ENCODE peak calls at places on chromosomes 6 and 20, in nine cellular contexts. T is IMR-90; A is activated CD8-positive, alpha-beta T cell treated with anti-CD3 and anti-CD28 coated beads for 36 hours; Z is nephron progenitor cell; G is brain microvascular endothelial cell; O is H9; U is K562; V is transverse colon; F is GM20000. S is an unnamed sample.

GRCh38 chr6:41801380-41801779 is 13.9 kb downstream of the TOMM6 start:
- DNase-seq in T (peak), A (no peak), Z (no peak), G (peak), O (no peak), U (no peak), V (no peak), F (no peak), S (peak)

GRCh38 chr20:52937701-52938100 is 34.5 kb upstream of the TSHZ2 start:
- DNase-seq in T (no peak), A (no peak), Z (no peak), G (no peak), O (peak), U (no peak), V (no peak), F (no peak), S (no peak)

GRCh38 chr6:88730602-88731001 is 232.8 kb downstream of the RNGTT start:
- DNase-seq in T (peak), A (no peak), Z (no peak), G (peak), O (peak), U (no peak), V (no peak), F (no peak), S (no peak)

GRCh38 chr6:36273067-36273466 is 3.2 kb downstream of the PNPLA1 start:
- DNase-seq in T (no peak), A (no peak), Z (no peak), G (no peak), O (no peak), U (no peak), V (no peak), F (no peak), S (no peak)

GRCh38 chr6:43627008-43627825 is 1.8 kb downstream of the GTPBP2 start:
- DNase-seq in T (peak), A (peak), Z (no peak), G (peak), O (no peak), U (peak), V (peak), F (no peak), S (peak)

GRCh38 chr20:17916365-17916996 is 52.1 kb downstream of the SNX5 start:
- DNase-seq in T (no peak), A (no peak), Z (no peak), G (no peak), O (no peak), U (no peak), V (no peak), F (no peak), S (no peak)

GRCh38 chr6:108839068-108839467 is 9.2 kb upstream of the ARMC2 start:
- DNase-seq in T (no peak), A (no peak), Z (peak), G (no peak), O (peak), U (no peak), V (no peak), F (no peak), S (no peak)

GRCh38 chr20:3889489-3890409 is 562 bp downstream of the PANK2 start:
- DNase-seq in T (no peak), A (peak), Z (peak), G (no peak), O (no peak), U (peak), V (peak), F (peak), S (peak)

GRCh38 chr6:105428342-105428957 is 25.6 kb upstream of the PREP start:
- DNase-seq in T (peak), A (no peak), Z (no peak), G (peak), O (no peak), U (no peak), V (no peak), F (no peak), S (peak)

GRCh38 chr6:96450082-96450759 is 71.4 kb upstream of the UFL1 start:
- DNase-seq in T (no peak), A (no peak), Z (no peak), G (no peak), O (no peak), U (no peak), V (peak), F (no peak), S (peak)

GRCh38 chr6:12103158-12103557 is 91.0 kb downstream of the HIVEP1 start:
- DNase-seq in T (no peak), A (no peak), Z (no peak), G (no peak), O (no peak), U (peak), V (no peak), F (no peak), S (no peak)

GRCh38 chr20:13739726-13740649 is 44.7 kb downstream of the ESF1 start:
- DNase-seq in T (no peak), A (no peak), Z (no peak), G (no peak), O (no peak), U (no peak), V (no peak), F (no peak), S (no peak)

GRCh38 chr6:72643214-72643613 is 21.4 kb downstream of the KCNQ5 start:
- DNase-seq in T (no peak), A (no peak), Z (no peak), G (no peak), O (no peak), U (no peak), V (no peak), F (no peak), S (no peak)

GRCh38 chr6:143195349-143195845 is 134.7 kb downstream of the AIG1 start:
- DNase-seq in T (no peak), A (no peak), Z (no peak), G (no peak), O (no peak), U (no peak), V (no peak), F (no peak), S (no peak)

GRCh38 chr6:27772261-27773001 is 139.8 kb downstream of the OR2B2 start:
- DNase-seq in T (peak), A (peak), Z (peak), G (peak), O (peak), U (peak), V (peak), F (peak), S (peak)

GRCh38 chr20:3238616-3239025 is 369 bp downstream of the SLC4A11 start:
- DNase-seq in T (no peak), A (peak), Z (peak), G (no peak), O (peak), U (peak), V (peak), F (peak), S (peak)

GRCh38 chr6:2756687-2757224 is 6.0 kb upstream of the MYLK4 start:
- DNase-seq in T (peak), A (no peak), Z (no peak), G (no peak), O (no peak), U (no peak), V (no peak), F (no peak), S (no peak)

GRCh38 chr6:27178860-27179259 is 68.6 kb upstream of the PRSS16 start:
- DNase-seq in T (no peak), A (no peak), Z (peak), G (no peak), O (peak), U (no peak), V (no peak), F (no peak), S (no peak)

GRCh38 chr6:29696147-29697129 is 15.5 kb upstream of the ZFP57 start:
- DNase-seq in T (no peak), A (peak), Z (peak), G (peak), O (peak), U (no peak), V (no peak), F (peak), S (peak)

GRCh38 chr6:112253842-112254816 is at the start of gene LAMA4:
- DNase-seq in T (peak), A (peak), Z (peak), G (peak), O (peak), U (no peak), V (peak), F (no peak), S (peak)

GRCh38 chr6:111788779-111789276 is 84.4 kb downstream of the FYN start:
- DNase-seq in T (no peak), A (no peak), Z (no peak), G (no peak), O (no peak), U (peak), V (no peak), F (no peak), S (no peak)

GRCh38 chr20:5191829-5192569 is 65.2 kb downstream of the CDS2 start:
- DNase-seq in T (peak), A (peak), Z (peak), G (peak), O (peak), U (peak), V (peak), F (peak), S (peak)

GRCh38 chr6:44042261-44043035 is 84.8 kb downstream of the MRPL14 start:
- DNase-seq in T (no peak), A (no peak), Z (no peak), G (no peak), O (no peak), U (peak), V (no peak), F (no peak), S (no peak)

GRCh38 chr6:108193835-108194234 is 28.0 kb downstream of the NR2E1 start:
- DNase-seq in T (no peak), A (no peak), Z (no peak), G (no peak), O (no peak), U (no peak), V (no peak), F (no peak), S (no peak)

GRCh38 chr6:132133734-132134490 is 182.7 kb upstream of the CCN2 start:
- DNase-seq in T (peak), A (no peak), Z (no peak), G (peak), O (no peak), U (no peak), V (peak), F (no peak), S (no peak)

GRCh38 chr20:33672426-33673114 is 1.7 kb downstream of the NECAB3 start:
- DNase-seq in T (no peak), A (no peak), Z (no peak), G (no peak), O (no peak), U (peak), V (no peak), F (no peak), S (no peak)

GRCh38 chr6:132712366-132712765 is 1.5 kb downstream of the VNN1 start:
- DNase-seq in T (peak), A (no peak), Z (no peak), G (peak), O (no peak), U (no peak), V (no peak), F (no peak), S (peak)

GRCh38 chr6:154721460-154721859 is 11.8 kb upstream of the SCAF8 start:
- DNase-seq in T (peak), A (peak), Z (no peak), G (peak), O (no peak), U (no peak), V (no peak), F (no peak), S (peak)

GRCh38 chr20:52291109-52291508 is 99.5 kb upstream of the ZFP64 start:
- DNase-seq in T (no peak), A (no peak), Z (no peak), G (no peak), O (no peak), U (no peak), V (no peak), F (no peak), S (no peak)

GRCh38 chr20:52425253-52425652 is 233.7 kb upstream of the ZFP64 start:
- DNase-seq in T (peak), A (no peak), Z (no peak), G (no peak), O (no peak), U (no peak), V (no peak), F (no peak), S (no peak)

GRCh38 chr6:79756496-79756895 is 125.4 kb downstream of the SH3BGRL2 start:
- DNase-seq in T (no peak), A (no peak), Z (no peak), G (no peak), O (no peak), U (no peak), V (no peak), F (no peak), S (no peak)

GRCh38 chr6:79750806-79751205 is 119.7 kb downstream of the SH3BGRL2 start:
- DNase-seq in T (no peak), A (no peak), Z (no peak), G (peak), O (no peak), U (no peak), V (no peak), F (no peak), S (no peak)

DNA sequence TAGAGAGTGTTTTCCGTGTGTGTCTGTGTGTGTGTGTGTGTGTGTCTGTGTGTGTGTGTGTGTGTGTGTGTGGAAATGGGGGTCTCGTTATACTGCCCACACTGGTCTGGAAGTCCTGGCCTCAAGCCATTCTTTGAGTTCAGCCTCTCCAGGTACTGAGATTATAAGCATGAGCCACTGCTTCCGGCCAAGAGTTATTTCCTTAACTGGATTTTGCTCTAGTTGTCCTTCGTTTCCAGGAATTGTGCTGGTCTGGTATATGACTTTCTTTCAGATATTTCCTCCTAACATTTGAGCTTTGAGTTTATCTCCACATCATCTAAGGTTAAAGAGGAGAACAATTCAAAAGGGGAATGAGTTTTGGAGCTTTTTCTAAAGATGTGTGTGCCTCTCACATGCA is 124.8 kb downstream of the SH3BGRL2 start:
- DNase-seq in T (no peak), A (no peak), Z (no peak), G (no peak), O (no peak), U (no peak), V (no peak), F (no peak), S (no peak)
- TF ChIP-seq CTCF in T (no peak), A (no peak), Z (no peak), G (no peak), O (no peak), U (no peak), V (no peak), F (no peak), S (no peak)

DNA sequence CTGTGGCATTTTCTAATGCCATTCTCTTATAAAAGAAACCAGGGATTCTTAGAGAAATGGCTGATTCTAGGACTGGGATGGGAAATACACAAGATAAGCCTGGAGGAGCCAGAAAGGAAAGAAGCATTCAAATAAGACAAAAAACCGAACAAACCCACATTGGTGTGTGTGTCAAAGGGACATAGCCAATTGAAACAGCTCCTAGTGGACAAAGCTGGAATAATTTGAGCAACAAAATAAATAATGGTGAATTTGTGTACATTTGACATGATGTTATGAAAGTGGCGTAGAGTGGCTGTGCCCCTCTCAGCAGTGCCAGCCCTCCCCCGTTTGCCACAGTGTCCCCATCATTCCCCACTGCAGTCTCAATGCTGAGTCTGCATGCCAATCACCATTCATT is 55.5 kb downstream of the B3GAT2 start:
- DNase-seq in T (no peak), A (no peak), Z (no peak), G (no peak), O (no peak), U (no peak), V (no peak), F (no peak), S (no peak)
- TF ChIP-seq CTCF in T (peak), A (no peak), Z (no peak), G (peak), O (peak), U (no peak), V (no peak), F (no peak), S (peak)

DNA sequence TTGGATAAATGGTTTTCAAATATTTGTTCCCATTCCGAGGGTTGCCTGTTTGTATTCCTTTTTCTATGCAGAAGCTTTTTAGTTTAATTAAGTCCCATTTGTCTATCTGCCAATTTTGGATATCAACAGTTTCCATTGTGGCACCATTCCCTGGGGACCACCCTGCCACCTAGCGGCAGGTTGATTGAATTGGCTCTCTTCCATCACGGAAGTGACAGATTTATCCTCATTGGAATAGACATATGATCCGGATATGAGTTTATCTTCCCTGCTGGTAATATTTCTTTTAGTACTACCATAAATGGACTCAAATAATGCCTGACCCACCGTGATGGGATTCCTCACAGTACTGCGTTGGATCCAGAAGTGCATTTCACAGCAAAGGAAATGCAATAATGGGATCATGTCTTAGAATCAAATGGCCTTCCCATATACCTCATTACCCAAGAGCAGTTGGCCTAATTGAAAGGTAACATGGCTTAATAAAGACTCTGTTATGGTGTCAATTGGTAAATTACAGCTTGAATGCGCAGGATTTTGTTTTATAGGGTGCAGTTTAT is 327.0 kb downstream of the BMP2 start:
- DNase-seq in T (peak), A (peak), Z (peak), G (peak), O (peak), U (peak), V (peak), F (peak), S (peak)
- TF ChIP-seq CTCF in T (peak), A (peak), Z (peak), G (peak), O (peak), U (peak), V (peak), F (peak), S (peak)

DNA sequence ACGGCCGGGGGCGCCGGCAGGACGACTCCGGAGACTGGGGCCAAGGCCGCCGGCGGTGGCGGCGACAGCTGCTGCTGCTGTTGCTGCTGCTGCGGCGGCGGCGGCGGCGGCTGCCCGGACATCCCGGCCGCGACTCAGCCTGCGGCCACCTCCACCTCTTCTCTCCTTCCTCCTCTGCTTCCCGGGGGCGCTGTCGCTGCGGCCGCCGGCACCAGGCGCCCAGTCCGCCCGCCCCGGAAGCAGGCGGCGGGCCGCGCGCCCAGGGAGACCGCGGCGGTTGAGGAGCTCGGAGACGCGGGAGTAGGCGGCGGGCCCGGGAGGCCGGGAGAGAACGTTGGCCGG is 280 bp downstream of the RANBP9 start:
- DNase-seq in T (no peak), A (peak), Z (no peak), G (peak), O (peak), U (no peak), V (no peak), F (no peak), S (no peak)
- TF ChIP-seq CTCF in T (peak), A (no peak), Z (no peak), G (peak), O (peak), U (peak), V (no peak), F (no peak), S (no peak)

DNA sequence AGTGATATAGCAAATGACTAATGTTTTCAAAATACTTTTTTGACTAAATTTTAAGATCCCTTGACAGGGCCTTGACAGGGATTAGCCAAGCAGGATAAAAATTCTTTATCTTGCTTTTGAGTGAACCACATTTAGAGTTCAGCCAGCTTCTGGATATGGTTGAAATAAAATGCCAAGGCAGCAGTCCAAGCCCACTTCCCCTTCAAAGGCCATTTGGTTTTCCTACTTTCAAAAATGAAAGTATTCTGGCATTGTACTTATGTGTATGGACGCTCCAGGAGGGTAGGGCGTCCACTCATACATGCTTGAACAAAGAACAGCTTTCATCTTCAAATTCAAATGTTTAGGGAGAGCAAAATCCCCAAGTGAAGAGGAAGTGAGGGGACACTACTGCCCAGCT is 82.3 kb upstream of the BCLAF1 start:
- DNase-seq in T (no peak), A (no peak), Z (no peak), G (no peak), O (no peak), U (no peak), V (no peak), F (no peak), S (no peak)
- TF ChIP-seq CTCF in T (no peak), A (no peak), Z (no peak), G (no peak), O (no peak), U (no peak), V (no peak), F (no peak), S (no peak)

GRCh38 chr6:136693090-136693489 is 99.2 kb downstream of the MAP3K5 start:
- DNase-seq in T (no peak), A (no peak), Z (no peak), G (no peak), O (no peak), U (no peak), V (no peak), F (no peak), S (no peak)

GRCh38 chr6:136695410-136695809 is 96.9 kb downstream of the MAP3K5 start:
- DNase-seq in T (no peak), A (no peak), Z (no peak), G (no peak), O (no peak), U (no peak), V (no peak), F (no peak), S (no peak)

GRCh38 chr6:136699358-136699757 is 92.9 kb downstream of the MAP3K5 start:
- DNase-seq in T (no peak), A (no peak), Z (no peak), G (no peak), O (no peak), U (no peak), V (no peak), F (no peak), S (no peak)

GRCh38 chr6:136696783-136697364 is 95.4 kb downstream of the MAP3K5 start:
- DNase-seq in T (no peak), A (no peak), Z (no peak), G (no peak), O (no peak), U (no peak), V (no peak), F (no peak), S (no peak)

GRCh38 chr6:136696238-136696637 is 96.0 kb downstream of the MAP3K5 start:
- DNase-seq in T (peak), A (no peak), Z (no peak), G (no peak), O (no peak), U (no peak), V (no peak), F (no peak), S (no peak)
- TF ChIP-seq CTCF in T (no peak), A (no peak), Z (no peak), G (no peak), O (no peak), U (no peak), V (no peak), F (no peak), S (no peak)

GRCh38 chr6:23690650-23691049 is 435.4 kb upstream of the NRSN1 start:
- DNase-seq in T (no peak), A (no peak), Z (no peak), G (no peak), O (no peak), U (no peak), V (no peak), F (no peak), S (no peak)
- TF ChIP-seq CTCF in T (no peak), A (no peak), Z (no peak), G (no peak), O (no peak), U (no peak), V (no peak), F (no peak), S (no peak)